ENCODE peak calls at places on chromosomes 1 and 21, in nine cellular contexts. B is GF-D8; A is GM04504; E is stimulated activated CD8-positive, alpha-beta memory T cell treated with anti-CD3 and anti-CD28 coated beads, Interleukin-2, amount 100 ng/mL, for 48 hours; O is GM20000; R is stimulated activated CD4-positive, alpha-beta T cell treated with anti-CD3 and anti-CD28 coated beads, Interleukin-4, amount 100 ng/mL, for 1 hour; H is neuronal stem cell; G is stimulated activated effector memory CD8-positive, alpha-beta T cell treated with anti-CD3 and anti-CD28 coated beads, Interleukin-12 subunit alpha, Interleukin-12 subunit beta, amount 100 ng/mL, for 72 hours; W is activated CD4-positive, alpha-beta T cell treated with anti-CD3 and anti-CD28 coated beads for 24 hours. Y is an unnamed sample.

GRCh38 chr21:39217356-39218081 is 34.3 kb upstream of the PSMG1 start:
- DNase-seq in B (no peak), W (no peak), O (no peak), H (no peak), G (no peak), A (no peak), E (no peak), R (no peak), Y (no peak)

GRCh38 chr1:32486463-32487113 is 21.7 kb downstream of the ZBTB8B start:
- DNase-seq in E (no peak), O (no peak), H (no peak), W (no peak), A (no peak), R (no peak), G (no peak), B (no peak), Y (no peak)

GRCh38 chr1:116104667-116105066 is 6.5 kb upstream of the MAB21L3 start:
- DNase-seq in R (no peak), A (no peak), B (no peak), W (no peak), H (no peak), E (no peak), O (no peak), G (no peak), Y (no peak)

GRCh38 chr1:55632058-55632457 is 416.9 kb upstream of the USP24 start:
- DNase-seq in E (no peak), O (no peak), G (no peak), B (no peak), A (peak; percentile 59), W (no peak), R (no peak), H (no peak), Y (no peak)

GRCh38 chr21:39915881-39916280 is 48.6 kb downstream of the PCP4 start:
- DNase-seq in H (no peak), E (no peak), O (no peak), G (no peak), B (no peak), R (no peak), A (no peak), W (no peak), Y (no peak)

GRCh38 chr1:201091256-201091655 is 21.0 kb downstream of the CACNA1S start:
- DNase-seq in G (no peak), O (no peak), A (no peak), E (no peak), H (no peak), B (no peak), R (no peak), W (no peak), Y (no peak)

GRCh38 chr1:16111771-16112557 is 38.5 kb upstream of the FAM131C start:
- DNase-seq in E (no peak), B (no peak), G (no peak), A (peak; percentile 39), O (no peak), W (no peak), H (no peak), R (no peak), Y (no peak)

GRCh38 chr1:244214009-244214967 is 163.2 kb downstream of the ZBTB18 start:
- DNase-seq in R (no peak), B (no peak), A (peak; percentile 57), G (no peak), E (no peak), H (no peak), W (no peak), O (no peak), Y (no peak)

GRCh38 chr1:225343618-225344017 is 84.2 kb downstream of the LBR start:
- DNase-seq in O (no peak), E (no peak), W (no peak), H (no peak), A (no peak), G (no peak), R (no peak), B (peak; percentile 12), Y (no peak)

GRCh38 chr1:116962976-116963639 is 38.5 kb upstream of the CD101 start:
- DNase-seq in R (no peak), O (no peak), W (no peak), B (peak; percentile 1), A (no peak), G (no peak), H (no peak), E (no peak), Y (peak; percentile 11)

GRCh38 chr1:68269637-68270430 is 37.5 kb upstream of the WLS start:
- DNase-seq in B (no peak), E (no peak), R (no peak), A (peak; percentile 1), H (no peak), G (no peak), O (no peak), W (no peak), Y (no peak)

GRCh38 chr1:54774820-54775498 is 10.6 kb upstream of the PARS2 start:
- DNase-seq in R (no peak), B (no peak), G (no peak), O (no peak), E (no peak), W (no peak), H (peak; percentile 31), A (no peak), Y (no peak)

GRCh38 chr1:109975718-109976117 is 8.8 kb upstream of the AHCYL1 start:
- DNase-seq in E (no peak), A (peak; percentile 60), H (no peak), W (no peak), B (no peak), G (no peak), R (no peak), O (no peak), Y (no peak)

GRCh38 chr1:21319447-21320407 is 29.5 kb upstream of the ECE1 start:
- DNase-seq in O (no peak), H (no peak), G (no peak), E (no peak), R (no peak), W (no peak), A (no peak), B (no peak), Y (no peak)

GRCh38 chr21:31665397-31665796 is 5.9 kb downstream of the SOD1 start:
- DNase-seq in W (no peak), H (no peak), G (peak; percentile 61), B (peak; percentile 19), A (no peak), E (no peak), O (no peak), R (no peak), Y (peak; percentile 58)

GRCh38 chr1:80657048-80657653 is 1143.6 kb upstream of the ADGRL2 start:
- DNase-seq in E (no peak), B (no peak), G (no peak), H (no peak), R (no peak), A (no peak), O (no peak), W (no peak), Y (no peak)

GRCh38 chr1:6494627-6495026 is 3.2 kb upstream of the PLEKHG5 start:
- DNase-seq in H (no peak), G (no peak), O (no peak), A (no peak), B (no peak), R (no peak), E (no peak), W (no peak), Y (no peak)

GRCh38 chr1:165383067-165383466 is 26.6 kb upstream of the LMX1A start:
- DNase-seq in O (no peak), B (no peak), A (peak; percentile 95), E (no peak), W (no peak), R (no peak), G (no peak), H (no peak), Y (no peak)

GRCh38 chr1:24949331-24949881 is 19.3 kb upstream of the RUNX3 start:
- DNase-seq in E (no peak), O (no peak), A (peak; percentile 31), G (no peak), R (no peak), B (no peak), H (no peak), W (no peak), Y (no peak)

GRCh38 chr1:63108226-63108625 is 214.1 kb upstream of the FOXD3 start:
- DNase-seq in R (no peak), B (no peak), O (no peak), G (no peak), W (no peak), E (no peak), H (no peak), A (no peak), Y (no peak)

GRCh38 chr1:8027748-8028631 is 1.9 kb upstream of the ERRFI1 start:
- DNase-seq in E (no peak), G (no peak), O (no peak), W (no peak), A (peak; percentile 83), R (no peak), H (no peak), B (no peak), Y (no peak)

GRCh38 chr21:17467392-17467791 is 45.5 kb upstream of the CXADR start:
- DNase-seq in W (no peak), B (no peak), R (no peak), G (no peak), E (no peak), H (no peak), O (no peak), A (no peak), Y (no peak)

GRCh38 chr1:7644906-7645750 is 126.0 kb upstream of the VAMP3 start:
- DNase-seq in G (no peak), O (no peak), A (no peak), E (no peak), B (no peak), H (no peak), W (no peak), R (no peak), Y (no peak)

GRCh38 chr1:155168456-155169210 is 4.5 kb downstream of the KRTCAP2 start:
- DNase-seq in O (peak; percentile 2), W (no peak), H (no peak), B (no peak), E (no peak), R (no peak), G (no peak), A (no peak), Y (no peak)

GRCh38 chr1:172453607-172454006 is 9.7 kb upstream of the PIGC start:
- DNase-seq in E (no peak), H (no peak), W (no peak), O (no peak), R (no peak), B (no peak), A (no peak), G (no peak), Y (no peak)

GRCh38 chr1:114154963-114155322 is 1.3 kb upstream of the SYT6 start:
- DNase-seq in O (no peak), W (no peak), G (peak; percentile 51), H (no peak), B (no peak), E (no peak), R (peak; percentile 12), A (no peak), Y (no peak)

GRCh38 chr1:64242895-64243756 is 39.7 kb downstream of the UBE2U start:
- DNase-seq in B (no peak), R (no peak), O (no peak), H (no peak), E (no peak), W (no peak), G (no peak), A (peak; percentile 4), Y (peak; percentile 11)

GRCh38 chr1:53188099-53188498 is 8.5 kb upstream of the CPT2 start:
- DNase-seq in O (no peak), R (no peak), B (no peak), H (no peak), W (no peak), E (no peak), G (no peak), A (no peak), Y (no peak)

GRCh38 chr21:45167796-45168222 is 93.4 kb downstream of the ADARB1 start:
- DNase-seq in W (no peak), H (no peak), E (no peak), A (peak; percentile 36), R (no peak), G (no peak), O (no peak), B (no peak), Y (no peak)

GRCh38 chr1:7745783-7746182 is 25.3 kb upstream of the VAMP3 start:
- DNase-seq in G (no peak), B (no peak), E (no peak), A (no peak), R (no peak), O (no peak), H (no peak), W (no peak), Y (no peak)

Y was measured in HL-60.